ENCODE peak calls at places on chromosomes 7 and 10, in eight cellular contexts. T is GM23248, Q is MM.1S, Z is GM12878, E is endothelial cell of umbilical vein, V is neural progenitor cell, L is IMR-90, P is colonic mucosa. N is an unnamed sample. For H3K36me3, the result is how much of the 10 kb centered on the place peaks cover.

GRCh38 chr10:133335238-133336122 is 1.2 kb downstream of the CALY start:
- DNase-seq in T (peak), Q (no peak), Z (no peak), E (no peak), V (peak), L (peak), P (peak), N (peak)

GRCh38 chr10:61404771-61405170 is 48.4 kb downstream of the TMEM26 start:
- DNase-seq in T (peak), Q (no peak), Z (no peak), E (peak), V (no peak), L (peak), P (no peak), N (no peak)

GRCh38 chr7:127504715-127505114 is 80.7 kb downstream of the GCC1 start:
- DNase-seq in T (peak), Q (peak), Z (no peak), E (peak), V (peak), L (peak), P (peak), N (no peak)

GRCh38 chr10:124075116-124075955 is 18.1 kb downstream of the CHST15 start:
- DNase-seq in T (no peak), Q (no peak), Z (no peak), E (no peak), V (peak), L (no peak), P (no peak), N (no peak)

GRCh38 chr10:70596110-70596798 is 6.3 kb downstream of the PRF1 start:
- DNase-seq in T (no peak), Q (no peak), Z (no peak), E (no peak), V (no peak), L (no peak), P (peak), N (no peak)

GRCh38 chr7:112173214-112173905 is 32.8 kb downstream of the DOCK4 start:
- DNase-seq in T (no peak), Q (no peak), Z (no peak), E (peak), V (no peak), L (no peak), P (no peak), N (no peak)

GRCh38 chr7:92715963-92716362 is 120.4 kb downstream of the CDK6 start:
- DNase-seq in T (no peak), Q (no peak), Z (no peak), E (no peak), V (no peak), L (no peak), P (no peak), N (no peak)

GRCh38 chr10:93225938-93226337 is 152.2 kb downstream of the CYP26A1 start:
- DNase-seq in T (no peak), Q (no peak), Z (no peak), E (no peak), V (no peak), L (no peak), P (no peak), N (no peak)

GRCh38 chr7:71746004-71746403 is 614.1 kb downstream of the GALNT17 start:
- DNase-seq in T (no peak), Q (peak), Z (no peak), E (no peak), V (peak), L (no peak), P (no peak), N (no peak)

GRCh38 chr7:43648725-43649406 is 66.0 kb downstream of the STK17A start:
- DNase-seq in T (peak), Q (peak), Z (peak), E (peak), V (no peak), L (peak), P (peak), N (no peak)

DNA sequence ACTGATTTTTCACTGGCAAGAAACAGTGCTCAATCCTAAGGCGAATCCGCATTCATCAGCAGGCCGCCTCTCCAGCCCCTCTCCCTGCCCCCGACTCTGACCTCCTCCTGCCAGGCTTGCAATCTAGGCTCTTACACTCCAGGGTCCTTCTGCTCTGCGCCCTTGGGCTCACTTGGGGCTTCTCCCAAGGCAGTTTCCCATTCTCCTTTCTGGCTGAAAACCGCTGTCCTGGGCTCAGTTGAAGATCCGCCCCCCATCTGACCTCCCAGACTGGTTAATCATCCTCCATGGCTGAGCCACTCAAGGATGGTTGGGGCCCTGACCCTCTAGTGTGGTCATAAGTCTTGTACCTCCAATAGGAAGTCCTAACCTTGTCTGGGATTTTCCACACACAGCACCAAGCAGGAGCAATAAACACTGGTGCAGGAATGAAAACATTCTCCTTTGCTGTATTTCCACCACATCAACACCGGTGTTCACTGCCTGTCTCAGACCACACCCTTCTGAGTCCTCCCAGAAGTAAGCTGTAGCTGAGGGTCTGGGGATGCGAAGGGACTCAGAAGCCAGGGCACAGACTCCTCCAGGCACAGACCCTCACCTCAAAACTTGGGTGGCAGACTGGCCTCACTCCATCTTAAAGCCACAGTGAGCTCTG is 42.4 kb downstream of the TNS3 start:
- DNase-seq in T (peak), Q (no peak), Z (no peak), E (no peak), V (no peak), L (peak), P (no peak), N (peak)
- H3K9ac ChIP-seq in T (peak), Q (no peak), Z (no peak), E (no peak), V (no peak), L (no peak), P (no peak), N (no peak)

GRCh38 chr7:247166-247565 is 42.8 kb upstream of the FOXL3 start:
- DNase-seq in T (no peak), Q (no peak), Z (no peak), E (no peak), V (no peak), L (no peak), P (no peak), N (no peak)

GRCh38 chr7:250523-250922 is 39.4 kb upstream of the FOXL3 start:
- DNase-seq in T (no peak), Q (no peak), Z (no peak), E (no peak), V (no peak), L (no peak), P (no peak), N (peak)

GRCh38 chr7:249979-250378 is 40.0 kb upstream of the FOXL3 start:
- DNase-seq in T (no peak), Q (no peak), Z (no peak), E (no peak), V (no peak), L (no peak), P (no peak), N (no peak)

GRCh38 chr7:247636-248035 is 42.3 kb upstream of the FOXL3 start:
- DNase-seq in T (no peak), Q (no peak), Z (no peak), E (no peak), V (no peak), L (no peak), P (no peak), N (no peak)

DNA sequence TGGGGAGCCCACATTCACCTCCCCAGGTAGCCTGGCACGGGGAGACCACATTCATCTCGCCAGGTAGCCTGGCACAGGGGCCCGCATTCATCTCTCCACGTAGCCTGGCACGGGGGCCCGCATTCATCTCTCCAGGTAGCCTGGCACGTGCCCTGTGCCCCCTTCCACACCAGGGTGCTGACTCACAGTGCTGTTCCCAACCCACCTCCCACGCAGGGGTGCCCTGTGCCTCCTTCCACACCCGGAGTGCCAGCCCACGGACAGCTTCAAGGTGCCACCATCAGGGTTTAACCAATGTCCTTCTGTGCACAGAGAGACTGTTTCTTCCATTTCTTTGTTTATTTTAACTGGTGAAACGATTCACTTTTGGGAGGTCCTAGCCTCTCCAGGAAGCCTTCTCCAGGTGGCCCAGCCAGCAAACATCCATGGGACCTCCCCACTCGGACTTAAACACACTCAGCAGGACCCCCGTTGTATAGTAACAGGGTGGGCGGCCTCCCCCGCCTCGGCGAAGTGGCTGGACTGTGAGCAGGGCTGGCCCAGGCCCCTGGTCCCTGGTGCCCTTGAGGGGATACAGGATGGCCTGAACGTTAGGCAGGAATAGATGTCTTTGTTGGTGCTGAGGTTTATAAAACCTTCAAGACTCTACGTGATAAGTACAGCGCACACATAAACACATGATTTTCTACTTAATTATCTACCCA is 41.1 kb upstream of the FOXL3 start:
- DNase-seq in T (no peak), Q (no peak), Z (no peak), E (no peak), V (no peak), L (no peak), P (no peak), N (no peak)
- H3K36me3 ChIP-seq in T (under half), Q (under half), Z (under half), E (under half), V (under half), L (half or more), P (under half), N (half or more)

DNA sequence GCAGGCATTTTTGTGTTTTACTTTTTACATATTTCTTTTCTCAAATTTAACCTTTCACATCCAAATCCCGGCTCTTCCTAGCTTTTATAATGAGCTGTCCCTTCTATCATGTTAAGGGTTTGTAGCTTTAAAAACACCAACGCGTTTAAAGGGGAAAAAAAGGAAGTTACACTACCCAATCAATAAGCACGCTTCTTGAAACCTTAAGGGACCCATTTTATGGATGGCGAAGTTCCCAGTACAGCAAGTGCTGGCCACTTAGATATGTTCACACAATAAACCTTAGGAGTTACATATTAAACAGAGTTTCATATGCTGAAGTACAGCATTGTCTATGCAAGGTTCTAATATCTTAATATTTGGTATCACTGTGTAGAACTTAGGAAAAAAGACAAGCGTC is 1.8 kb downstream of the GNG11 start:
- DNase-seq in T (no peak), Q (no peak), Z (no peak), E (peak), V (no peak), L (no peak), P (no peak), N (no peak)
- H3K27ac ChIP-seq in T (peak), Q (no peak), Z (no peak), E (peak), V (no peak), L (peak), P (peak), N (peak)

GRCh38 chr7:18494821-18495408 is 634 bp upstream of the HDAC9 start:
- DNase-seq in T (peak), Q (peak), Z (no peak), E (no peak), V (no peak), L (peak), P (no peak), N (no peak)
- H3K9ac ChIP-seq in T (peak), Q (peak), Z (no peak), E (no peak), V (no peak), L (no peak), P (no peak), N (no peak)

GRCh38 chr7:98933321-98933720 is 55.0 kb downstream of the TRRAP start:
- DNase-seq in T (no peak), Q (no peak), Z (no peak), E (no peak), V (no peak), L (no peak), P (no peak), N (no peak)

GRCh38 chr7:98934267-98934666 is 55.9 kb downstream of the TRRAP start:
- DNase-seq in T (no peak), Q (no peak), Z (no peak), E (peak), V (no peak), L (no peak), P (no peak), N (no peak)

GRCh38 chr7:98927125-98927524 is 48.8 kb downstream of the TRRAP start:
- DNase-seq in T (no peak), Q (no peak), Z (no peak), E (no peak), V (no peak), L (no peak), P (no peak), N (no peak)

GRCh38 chr7:98930921-98931320 is 52.6 kb downstream of the TRRAP start:
- DNase-seq in T (peak), Q (peak), Z (peak), E (peak), V (no peak), L (peak), P (no peak), N (no peak)

DNA sequence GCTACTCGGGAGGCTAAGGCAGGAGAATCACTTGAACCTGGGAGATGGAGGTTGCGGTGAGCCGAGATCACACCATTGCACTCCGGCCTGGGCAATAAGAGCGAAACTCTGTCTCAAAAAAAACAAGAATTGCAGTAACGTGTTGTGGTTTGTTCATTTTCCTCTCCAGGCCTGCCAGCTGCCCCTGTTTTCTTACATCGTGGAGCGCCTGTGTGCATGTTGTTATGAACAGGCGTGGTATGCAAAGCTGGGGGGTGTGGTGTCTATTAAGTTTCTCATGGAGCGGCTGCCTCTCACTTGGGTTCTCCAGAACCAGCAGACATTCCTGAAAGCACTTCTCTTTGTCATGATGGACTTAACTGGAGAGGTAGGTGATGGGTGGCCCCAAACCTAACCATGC is 52.1 kb downstream of the TRRAP start:
- DNase-seq in T (no peak), Q (peak), Z (peak), E (no peak), V (no peak), L (no peak), P (no peak), N (no peak)
- H3K36me3 ChIP-seq in T (half or more), Q (under half), Z (under half), E (under half), V (under half), L (half or more), P (under half), N (half or more)

GRCh38 chr10:88023676-88024075 is 160.3 kb downstream of the PTEN start:
- DNase-seq in T (no peak), Q (no peak), Z (no peak), E (no peak), V (no peak), L (no peak), P (no peak), N (no peak)

GRCh38 chr10:88028072-88028471 is 164.6 kb downstream of the PTEN start:
- DNase-seq in T (no peak), Q (no peak), Z (no peak), E (no peak), V (no peak), L (no peak), P (no peak), N (no peak)

GRCh38 chr10:88032566-88032965 is 169.1 kb downstream of the PTEN start:
- DNase-seq in T (peak), Q (no peak), Z (no peak), E (no peak), V (no peak), L (peak), P (no peak), N (no peak)

GRCh38 chr10:88028654-88029053 is 165.2 kb downstream of the PTEN start:
- DNase-seq in T (no peak), Q (no peak), Z (no peak), E (no peak), V (no peak), L (no peak), P (peak), N (no peak)

DNA sequence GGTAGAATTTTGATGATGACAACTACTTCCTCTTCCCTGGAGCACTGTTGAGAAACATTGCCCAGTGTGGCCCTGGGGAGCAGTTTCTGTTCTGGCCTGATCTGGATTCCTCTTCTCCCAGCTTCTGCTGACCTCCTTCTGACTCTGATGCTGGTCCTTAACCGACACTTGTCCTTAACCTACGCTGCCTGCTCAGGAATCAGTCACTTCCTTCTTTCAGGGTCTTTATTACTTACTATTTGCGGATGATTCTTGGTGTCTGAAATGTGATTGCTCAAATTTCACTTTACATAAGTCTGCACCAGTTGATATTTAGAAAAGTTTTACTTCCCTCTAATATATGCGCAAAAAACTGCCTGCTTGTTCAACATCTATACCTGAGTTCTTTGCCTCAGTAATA is 164.1 kb downstream of the PTEN start:
- DNase-seq in T (no peak), Q (no peak), Z (peak), E (no peak), V (no peak), L (no peak), P (no peak), N (no peak)
- H3K27ac ChIP-seq in T (no peak), Q (no peak), Z (peak), E (no peak), V (no peak), L (no peak), P (no peak), N (no peak)

DNA sequence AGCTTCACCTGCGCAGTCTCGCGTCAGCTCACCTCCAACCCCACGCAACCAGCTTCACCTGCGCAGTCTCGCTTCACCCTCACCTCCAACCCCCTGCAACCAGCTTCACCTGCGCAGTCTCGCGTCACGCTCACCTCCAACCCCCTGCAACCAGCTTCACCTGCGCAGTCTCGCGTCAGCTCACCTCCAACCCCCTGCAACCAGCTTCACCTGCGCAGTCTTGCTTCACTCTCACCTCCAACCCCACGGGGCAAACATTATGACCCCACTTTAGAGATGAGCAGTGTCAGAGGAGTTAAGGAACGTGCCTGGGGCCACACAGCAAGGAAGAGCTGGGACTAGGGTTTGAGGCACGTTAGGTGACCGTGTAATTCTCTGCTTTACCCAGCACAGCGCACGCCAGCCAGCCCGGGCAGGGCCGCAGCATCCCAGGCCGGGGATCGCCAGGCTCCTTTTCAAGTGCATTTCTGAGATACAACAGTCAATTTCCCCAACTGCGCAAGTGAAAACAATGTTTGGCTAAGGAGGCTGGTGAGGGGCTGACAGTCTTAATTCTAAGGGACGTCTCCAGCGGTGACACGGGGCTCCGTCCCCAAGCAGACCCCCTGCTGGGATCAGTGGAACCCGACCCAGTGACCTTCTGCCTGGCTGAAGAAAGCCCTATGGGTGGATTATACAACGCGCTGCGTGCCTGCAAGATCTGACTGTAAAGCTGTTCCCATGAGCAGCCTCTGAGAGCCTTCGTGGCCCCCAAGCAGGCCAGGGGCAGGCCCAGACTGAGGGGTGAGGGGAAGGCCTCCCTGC is 22.7 kb upstream of the PDGFA start:
- DNase-seq in T (no peak), Q (no peak), Z (no peak), E (no peak), V (peak), L (no peak), P (no peak), N (peak)
- H3K9ac ChIP-seq in T (peak), Q (no peak), Z (no peak), E (no peak), V (no peak), L (peak), P (no peak), N (no peak)

GRCh38 chr7:90791596-90791995 is 195.5 kb downstream of the CDK14 start:
- DNase-seq in T (no peak), Q (no peak), Z (no peak), E (no peak), V (no peak), L (no peak), P (no peak), N (no peak)

GRCh38 chr7:90788057-90788456 is 191.9 kb downstream of the CDK14 start:
- DNase-seq in T (no peak), Q (no peak), Z (no peak), E (no peak), V (peak), L (peak), P (no peak), N (no peak)

GRCh38 chr7:90797596-90797995 is 201.5 kb downstream of the CDK14 start:
- DNase-seq in T (peak), Q (no peak), Z (no peak), E (no peak), V (no peak), L (peak), P (no peak), N (no peak)

DNA sequence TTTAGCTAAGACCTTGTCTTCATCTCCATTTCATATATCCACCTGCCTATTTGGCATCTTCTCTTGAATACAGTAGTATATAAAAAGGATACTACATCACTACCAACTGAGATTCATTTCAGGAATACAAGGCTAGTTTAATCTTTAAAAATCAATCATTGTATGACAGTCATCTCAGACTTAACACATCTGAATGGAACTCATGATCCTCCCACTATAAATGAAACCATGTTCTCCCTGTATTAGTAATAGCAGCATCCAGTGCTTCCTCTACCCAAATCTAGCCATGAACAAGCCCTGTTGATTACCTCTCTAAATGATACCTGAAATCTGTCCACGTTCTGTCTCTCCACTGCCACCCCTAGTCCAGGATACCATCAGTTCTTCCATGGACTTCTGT is 196.2 kb downstream of the CDK14 start:
- DNase-seq in T (no peak), Q (no peak), Z (no peak), E (no peak), V (no peak), L (no peak), P (no peak), N (no peak)
- H3K36me3 ChIP-seq in T (under half), Q (under half), Z (under half), E (under half), V (under half), L (under half), P (under half), N (under half)

N was measured in kidney.